ENCODE peak calls at places on chromosomes 3 and 15, in five cellular contexts. E is heart right ventricle; V is activated CD8-positive, alpha-beta T cell treated with anti-CD3 and anti-CD28 coated beads for 36 hours; H is WTC11; J is OCI-LY7. Z is an unnamed sample.

GRCh38 chr3:129605593-129606521 is 619 bp downstream of the PLXND1 start:
- DNase-seq in E (no peak), J (peak), H (peak), V (peak), Z (peak)

GRCh38 chr3:55720614-55721013 is 233.5 kb upstream of the WNT5A start:
- DNase-seq in E (no peak), J (peak), H (no peak), V (no peak), Z (peak)

GRCh38 chr3:129507181-129507831 is 21.1 kb upstream of the RHO start:
- DNase-seq in E (peak), H (no peak), V (no peak), J (no peak), Z (no peak)

GRCh38 chr15:34737379-34737928 is 17.3 kb downstream of the GJD2 start:
- DNase-seq in H (no peak), J (no peak), E (peak), V (no peak), Z (no peak)

GRCh38 chr15:66101715-66102395 is 151.7 kb downstream of the MEGF11 start:
- DNase-seq in J (no peak), V (no peak), E (no peak), H (peak), Z (no peak)

GRCh38 chr3:50210510-50211367 is 5.7 kb downstream of the SLC38A3 start:
- DNase-seq in E (no peak), H (peak), J (no peak), V (no peak), Z (no peak)

GRCh38 chr15:85618956-85619491 is 175.7 kb downstream of the KLHL25 start:
- DNase-seq in H (peak), V (peak), J (no peak), E (peak), Z (peak)

GRCh38 chr3:8793242-8793641 is 23.8 kb upstream of the OXTR start:
- DNase-seq in J (no peak), V (no peak), H (no peak), E (no peak), Z (no peak)

GRCh38 chr3:197858133-197858532 is 67.1 kb downstream of the LRCH3 start:
- DNase-seq in V (no peak), H (no peak), E (no peak), J (no peak), Z (no peak)

GRCh38 chr15:62046064-62046779 is 14.0 kb downstream of the VPS13C start:
- DNase-seq in H (no peak), J (no peak), V (no peak), E (no peak), Z (peak)

GRCh38 chr3:57910988-57911387 is 97.2 kb upstream of the FLNB start:
- DNase-seq in V (peak), H (no peak), J (peak), E (no peak), Z (no peak)

DNA sequence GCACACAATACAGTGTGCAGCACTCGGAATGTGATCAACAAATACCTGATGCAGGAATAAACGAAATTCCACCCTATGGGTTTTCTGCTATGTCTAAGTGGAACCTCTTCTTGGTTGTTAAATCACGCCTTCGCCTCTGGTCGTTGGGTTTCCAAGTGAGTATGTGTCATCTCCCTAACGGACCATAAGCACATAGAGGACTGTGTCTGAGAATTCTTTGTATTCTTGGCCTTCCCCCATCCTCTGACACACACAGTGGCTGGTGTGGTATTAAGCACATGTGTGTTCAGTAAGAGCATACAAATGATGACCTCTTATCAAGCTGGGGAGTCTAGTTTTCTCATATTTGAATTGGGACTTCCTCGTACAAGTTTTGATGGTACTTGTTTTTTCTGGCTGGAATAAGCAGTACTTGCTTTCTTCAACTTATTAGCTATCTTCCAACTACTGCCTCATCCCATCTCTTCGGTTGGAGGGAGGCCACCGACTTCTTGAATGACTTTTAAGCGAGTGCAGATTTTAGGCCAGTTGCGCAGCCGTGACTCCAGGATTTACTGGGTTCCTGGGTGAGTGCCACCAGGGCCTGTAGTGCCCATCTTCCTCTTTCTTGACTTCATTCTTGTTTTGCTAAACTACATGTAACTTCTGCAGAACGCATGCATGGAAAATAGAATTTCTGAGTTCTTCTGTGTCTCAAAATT is 240.2 kb downstream of the ADAMTS17 start:
- DNase-seq in E (peak), H (no peak), V (no peak), J (no peak), Z (no peak)
- TF ChIP-seq CTCF in E (no peak), H (no peak), V (no peak), J (no peak), Z (no peak)

GRCh38 chr3:194139085-194139976 is 3.4 kb downstream of the HES1 start:
- DNase-seq in H (peak), V (no peak), J (peak), E (peak), Z (peak)

GRCh38 chr3:194142156-194142910 is 6.4 kb downstream of the HES1 start:
- DNase-seq in H (no peak), J (no peak), V (no peak), E (peak), Z (no peak)

GRCh38 chr3:194140520-194141414 is 4.8 kb downstream of the HES1 start:
- DNase-seq in V (peak), J (no peak), H (peak), E (peak), Z (peak)

GRCh38 chr3:194139977-194140351 is 4.0 kb downstream of the HES1 start:
- DNase-seq in V (no peak), J (no peak), E (no peak), H (no peak), Z (no peak)

GRCh38 chr3:194141415-194142155 is 5.6 kb downstream of the HES1 start:
- DNase-seq in J (peak), E (peak), H (peak), V (peak), Z (peak)
- TF ChIP-seq CTCF in J (no peak), E (no peak), H (no peak), V (no peak), Z (no peak)

DNA sequence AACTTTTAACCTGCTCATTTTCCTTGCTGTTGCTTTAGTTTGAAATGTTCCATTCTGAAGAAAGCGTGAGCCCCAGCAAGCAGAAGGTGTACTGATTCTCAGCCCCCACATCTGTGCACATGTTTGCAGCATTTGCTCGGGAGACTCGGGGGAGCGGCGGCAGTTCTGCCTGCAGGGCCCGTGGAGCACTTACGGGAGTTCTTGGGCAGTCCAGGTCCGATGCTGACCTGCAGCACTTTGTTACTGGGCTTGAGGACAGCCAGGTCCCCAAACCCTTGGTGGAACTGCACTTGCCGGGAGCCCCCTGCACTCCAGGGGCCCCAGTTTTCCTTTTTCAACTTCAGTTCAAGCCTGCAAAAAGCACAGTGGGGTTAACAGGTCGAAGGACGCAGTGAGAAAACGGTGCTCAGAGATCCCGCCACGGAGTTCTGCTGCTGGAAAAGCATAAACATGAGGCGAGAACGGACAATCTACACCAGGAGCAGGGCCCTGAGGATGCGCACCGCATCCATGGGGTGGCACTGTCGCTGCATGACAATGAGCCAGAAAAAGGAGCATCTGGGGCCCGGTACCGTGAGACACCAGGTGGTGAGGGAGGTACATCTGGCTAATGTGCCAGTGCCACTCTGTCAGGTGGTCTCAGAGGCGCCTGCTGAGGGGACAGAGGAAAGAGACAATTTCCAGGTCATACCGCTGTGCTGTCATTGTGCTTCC is 45.6 kb upstream of the LDHAL6B start:
- DNase-seq in E (no peak), H (peak), V (peak), J (peak), Z (no peak)
- TF ChIP-seq CTCF in E (no peak), H (no peak), V (peak), J (peak), Z (no peak)

GRCh38 chr15:97301166-97301565 is 659.3 kb upstream of the ARRDC4 start:
- DNase-seq in H (peak), J (no peak), E (no peak), V (no peak), Z (no peak)
- TF ChIP-seq CTCF in H (no peak), J (no peak), E (no peak), V (no peak), Z (no peak)

DNA sequence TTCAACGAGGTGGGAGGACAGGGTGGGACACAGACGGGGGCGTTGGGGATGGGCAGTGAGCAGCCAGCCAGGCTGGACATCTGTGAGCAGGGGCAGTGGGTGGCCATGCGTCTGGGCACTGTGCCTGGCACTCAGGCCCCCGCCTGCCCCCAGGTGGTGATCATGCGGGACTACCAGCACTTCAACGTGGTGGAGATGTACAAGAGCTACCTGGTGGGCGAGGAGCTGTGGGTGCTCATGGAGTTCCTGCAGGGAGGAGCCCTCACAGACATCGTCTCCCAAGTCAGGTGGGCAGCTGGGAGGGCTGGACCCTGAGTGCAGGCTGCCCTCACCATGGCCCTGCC is 10.2 kb downstream of the ANKRD63 start:
- DNase-seq in V (peak), E (no peak), H (peak), J (peak), Z (no peak)
- TF ChIP-seq CTCF in V (no peak), E (no peak), H (no peak), J (peak), Z (no peak)

DNA sequence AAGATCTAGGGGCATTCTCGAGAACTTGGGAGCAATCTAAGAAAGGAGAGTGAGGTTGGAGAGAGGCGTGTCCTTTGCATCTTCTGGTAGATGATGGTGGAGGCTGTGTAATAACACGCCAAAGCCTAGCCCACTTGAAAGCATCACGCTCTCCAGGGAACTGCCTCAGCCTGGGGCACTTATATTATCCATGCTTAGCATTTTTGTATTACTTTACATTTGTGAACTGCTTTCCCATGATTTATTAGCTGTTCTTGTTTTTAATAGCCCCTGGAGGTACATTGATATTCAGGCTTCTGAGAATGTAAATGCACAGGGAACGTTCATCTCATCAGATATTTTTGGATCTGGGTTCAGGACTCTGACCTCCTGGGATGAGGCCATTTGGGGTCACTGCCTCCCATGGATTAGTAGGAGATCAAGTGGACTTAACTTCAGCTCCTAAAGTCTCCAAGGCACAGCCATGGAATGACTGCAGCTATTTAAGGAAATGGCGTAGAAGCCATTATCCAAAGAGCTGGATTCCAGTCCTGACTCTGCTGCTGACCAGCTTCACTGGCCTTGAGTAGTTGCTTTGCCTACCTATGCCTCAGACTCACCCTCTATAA is 124.9 kb downstream of the LPP start:
- DNase-seq in V (no peak), E (no peak), H (no peak), J (no peak), Z (no peak)
- TF ChIP-seq CTCF in V (no peak), E (no peak), H (no peak), J (no peak), Z (no peak)

GRCh38 chr3:144770291-144770690 is 798.7 kb downstream of the DIPK2A start:
- DNase-seq in J (no peak), V (no peak), E (no peak), H (no peak), Z (no peak)

GRCh38 chr3:144773344-144773743 is 801.7 kb downstream of the DIPK2A start:
- DNase-seq in H (no peak), J (no peak), E (no peak), V (no peak), Z (no peak)

GRCh38 chr3:144771401-144771870 is 799.8 kb downstream of the DIPK2A start:
- DNase-seq in E (no peak), H (no peak), V (no peak), J (no peak), Z (no peak)

GRCh38 chr3:144772372-144772771 is 800.7 kb downstream of the DIPK2A start:
- DNase-seq in J (no peak), V (no peak), E (no peak), H (no peak), Z (no peak)

GRCh38 chr3:144770813-144771400 is 799.3 kb downstream of the DIPK2A start:
- DNase-seq in E (no peak), H (no peak), V (no peak), J (no peak), Z (no peak)
- TF ChIP-seq CTCF in E (no peak), H (no peak), V (no peak), J (peak), Z (no peak)

GRCh38 chr3:14152233-14152962 is 26.0 kb downstream of the XPC start:
- DNase-seq in V (peak), E (no peak), J (peak), H (no peak), Z (no peak)
- TF ChIP-seq CTCF in V (peak), E (no peak), J (peak), H (no peak), Z (no peak)

Z was measured in GM20000.